ENCODE peak calls at places on chromosomes 5 and 9, in six cellular contexts. R is cardiac muscle cell, Z is BE2C, A is heart right ventricle, X is memory B cell, G is hippocampal formation. E is an unnamed sample.

GRCh38 chr5:122908662-122909061 is 63.2 kb downstream of the SNX24 start:
- DNase-seq in R (peak), X (no peak), Z (no peak), A (no peak), G (no peak), E (no peak)

GRCh38 chr5:150320048-150320555 is 17.4 kb upstream of the ARSI start:
- DNase-seq in Z (peak), A (no peak), R (peak), G (peak), X (no peak), E (no peak)

GRCh38 chr5:34898258-34898895 is 16.9 kb downstream of the RAD1 start:
- DNase-seq in G (peak), X (peak), R (peak), Z (peak), A (peak), E (peak)

GRCh38 chr9:38316166-38316765 is 76.2 kb upstream of the ALDH1B1 start:
- DNase-seq in X (no peak), Z (no peak), G (no peak), R (no peak), A (no peak), E (no peak)

GRCh38 chr5:28914302-28914701 is 1875.9 kb upstream of the CDH9 start:
- DNase-seq in X (no peak), R (no peak), G (no peak), A (no peak), Z (no peak), E (no peak)

GRCh38 chr5:65468633-65469032 is 13.1 kb downstream of the ADAMTS6 start:
- DNase-seq in A (no peak), R (no peak), X (no peak), G (no peak), Z (no peak), E (no peak)

GRCh38 chr5:149410721-149411432 is 31.8 kb upstream of the IL17B start:
- DNase-seq in A (no peak), Z (no peak), G (no peak), R (peak), X (no peak), E (no peak)

GRCh38 chr9:126516936-126517750 is 96.6 kb upstream of the LMX1B start:
- DNase-seq in Z (peak), A (peak), R (peak), G (no peak), X (no peak), E (no peak)

GRCh38 chr5:89282832-89283510 is 400.0 kb upstream of the MEF2C start:
- DNase-seq in Z (no peak), X (no peak), R (peak), G (no peak), A (no peak), E (no peak)

GRCh38 chr9:111928342-111928720 is 31.7 kb downstream of the UGCG start:
- DNase-seq in G (no peak), R (no peak), A (no peak), X (no peak), Z (no peak), E (no peak)

GRCh38 chr9:126372716-126373115 is 46.1 kb downstream of the MVB12B start:
- DNase-seq in Z (no peak), X (no peak), R (no peak), G (no peak), A (no peak), E (no peak)

GRCh38 chr5:37836173-37837100 is 3.4 kb downstream of the GDNF start:
- DNase-seq in X (no peak), R (peak), A (peak), Z (no peak), G (peak), E (no peak)

GRCh38 chr5:122981846-122982245 is 54.7 kb downstream of the PPIC start:
- DNase-seq in G (no peak), Z (no peak), R (no peak), X (no peak), A (no peak), E (no peak)

GRCh38 chr9:98767196-98767595 is 29.2 kb downstream of the ANKS6 start:
- DNase-seq in A (no peak), X (no peak), R (no peak), Z (no peak), G (no peak), E (no peak)

GRCh38 chr9:31776471-31776870 is 608.0 kb upstream of the ACO1 start:
- DNase-seq in G (no peak), Z (peak), X (no peak), A (no peak), R (no peak), E (no peak)

GRCh38 chr5:176501333-176501732 is 35.9 kb downstream of the RNF44 start:
- DNase-seq in Z (no peak), X (no peak), A (no peak), G (no peak), R (peak), E (no peak)

GRCh38 chr5:144183254-144183889 is 12.7 kb downstream of the KCTD16 start:
- DNase-seq in X (no peak), A (no peak), Z (no peak), R (peak), G (no peak), E (no peak)

GRCh38 chr9:37034938-37035471 is 937 bp upstream of the PAX5 start:
- DNase-seq in R (no peak), Z (no peak), A (no peak), X (no peak), G (no peak), E (no peak)

GRCh38 chr9:131733601-131734061 is 6.2 kb downstream of the RAPGEF1 start:
- DNase-seq in G (no peak), R (peak), Z (peak), A (peak), X (no peak), E (no peak)

GRCh38 chr5:69415584-69415958 is 655 bp downstream of the MARVELD2 start:
- DNase-seq in X (no peak), A (no peak), G (no peak), R (no peak), Z (no peak), E (no peak)

GRCh38 chr9:109320734-109321448 is at the start of gene EPB41L4B:
- DNase-seq in A (peak), R (peak), G (peak), X (peak), Z (peak), E (no peak)

GRCh38 chr9:127634698-127635097 is 22.6 kb downstream of the STXBP1 start:
- DNase-seq in X (no peak), Z (peak), A (no peak), R (no peak), G (no peak), E (no peak)

GRCh38 chr5:15790446-15791005 is 290.5 kb downstream of the FBXL7 start:
- DNase-seq in R (no peak), X (no peak), Z (no peak), G (no peak), A (no peak), E (no peak)

GRCh38 chr9:132630116-132630515 is 39.7 kb downstream of the DDX31 start:
- DNase-seq in G (no peak), R (no peak), X (no peak), A (no peak), Z (no peak), E (no peak)

GRCh38 chr5:42715791-42716190 is 40.8 kb upstream of the CCDC152 start:
- DNase-seq in Z (no peak), X (no peak), A (no peak), G (no peak), R (no peak), E (no peak)

GRCh38 chr5:39191216-39191615 is 28.1 kb downstream of the FYB1 start:
- DNase-seq in Z (no peak), X (no peak), A (no peak), G (peak), R (no peak), E (no peak)

GRCh38 chr9:126125577-126125976 is 201.1 kb upstream of the MVB12B start:
- DNase-seq in R (peak), X (no peak), G (no peak), A (no peak), Z (no peak), E (no peak)

GRCh38 chr9:35156781-35157180 is 5.0 kb upstream of the UNC13B start:
- DNase-seq in A (no peak), R (no peak), X (no peak), G (no peak), Z (no peak), E (no peak)

GRCh38 chr5:178241688-178242231 is 9.2 kb upstream of the PHYKPL start:
- DNase-seq in R (no peak), A (no peak), X (no peak), G (no peak), Z (no peak), E (no peak)

GRCh38 chr5:87787640-87788039 is 374.9 kb upstream of the CCNH start:
- DNase-seq in Z (no peak), A (no peak), G (no peak), R (no peak), X (no peak), E (no peak)

GRCh38 chr5:151592855-151593408 is 1.8 kb upstream of the FAT2 start:
- DNase-seq in G (no peak), A (no peak), R (no peak), X (no peak), Z (peak), E (no peak)

GRCh38 chr5:35803221-35803651 is 53.5 kb upstream of the IL7R start:
- DNase-seq in A (no peak), G (peak), X (no peak), R (peak), Z (peak), E (peak)

GRCh38 chr9:114316605-114317230 is 6.2 kb upstream of the ORM1 start:
- DNase-seq in G (no peak), A (no peak), Z (no peak), R (no peak), X (no peak), E (no peak)

GRCh38 chr5:149938272-149938671 is 6.3 kb downstream of the PDE6A start:
- DNase-seq in R (peak), Z (peak), X (no peak), G (no peak), A (peak), E (no peak)

GRCh38 chr9:14485366-14485765 is 171.4 kb upstream of the NFIB start:
- DNase-seq in Z (no peak), A (no peak), G (no peak), R (no peak), X (no peak), E (no peak)

GRCh38 chr9:131258186-131258585 is 18.1 kb downstream of the FAM78A start:
- DNase-seq in X (no peak), G (no peak), R (no peak), A (peak), Z (no peak), E (no peak)

GRCh38 chr9:71683598-71684235 is 84.6 kb downstream of the CEMIP2 start:
- DNase-seq in G (peak), R (peak), Z (peak), X (no peak), A (no peak), E (no peak)

GRCh38 chr5:141359790-141360426 is at the start of gene PCDHGB2:
- DNase-seq in G (no peak), R (peak), A (no peak), X (no peak), Z (no peak), E (no peak)

GRCh38 chr5:91670565-91670964 is 287.4 kb upstream of the ARRDC3 start:
- DNase-seq in X (no peak), A (no peak), Z (no peak), G (no peak), R (no peak), E (no peak)

E was measured in SK-N-MC.